ENCODE peak calls at places on chromosomes 16 and 17, in five cellular contexts. R, O, W, H and F are unnamed samples.

GRCh38 chr16:90012978-90013745 is 6.1 kb downstream of the DBNDD1 start:
- DNase-seq in R (no peak), O (no peak), W (no peak), H (no peak), F (no peak)

GRCh38 chr16:2156025-2156848 is 655 bp downstream of the TRAF7 start:
- DNase-seq in R (no peak), O (no peak), W (no peak), H (no peak), F (no peak)

GRCh38 chr17:17837966-17838962 is 1.5 kb upstream of the SREBF1 start:
- DNase-seq in R (no peak), O (no peak), W (no peak), H (no peak), F (no peak)

GRCh38 chr16:2333772-2334379 is 6.7 kb downstream of the ABCA3 start:
- DNase-seq in R (no peak), O (no peak), W (no peak), H (no peak), F (no peak)

GRCh38 chr17:61416211-61416539 is 16.5 kb downstream of the TBX2 start:
- DNase-seq in R (no peak), O (no peak), W (no peak), H (no peak), F (no peak)

GRCh38 chr17:77613627-77614026 is 344.9 kb upstream of the TNRC6C start:
- DNase-seq in R (no peak), O (no peak), W (no peak), H (no peak), F (no peak)

GRCh38 chr17:285751-286422 is 66.7 kb downstream of the RPH3AL start:
- DNase-seq in R (no peak), O (no peak), W (no peak), H (no peak), F (no peak)

GRCh38 chr16:25501530-25502255 is 190.1 kb upstream of the HS3ST4 start:
- DNase-seq in R (no peak), O (no peak), W (no peak), H (no peak), F (no peak)